ENCODE peak calls at places on chromosome 19, in ten cellular contexts. Z, B, H, K, D, L, N, R, V and M are unnamed samples.

GRCh38 chr19:30784850-30785459 is 412.8 kb downstream of the ZNF536 start:
- DNase-seq in K (peak; percentile 69), B (no peak), N (no peak), V (peak; percentile 61), H (peak; percentile 31), L (peak; percentile 27), D (peak; percentile 16), R (peak; percentile 7), Z (peak; percentile 29), M (no peak)

GRCh38 chr19:39351537-39352037 is 9.4 kb downstream of the SAMD4B start:
- DNase-seq in H (no peak), D (no peak), R (peak; percentile 14), N (no peak), K (no peak), Z (peak; percentile 90), L (no peak), B (no peak), V (no peak), M (no peak)

GRCh38 chr19:38245826-38246498 is 10.2 kb downstream of the PPP1R14A start:
- DNase-seq in K (no peak), R (peak; percentile 45), V (no peak), D (no peak), B (no peak), L (no peak), H (peak; percentile 54), Z (peak; percentile 42), N (no peak), M (no peak)

GRCh38 chr19:588758-589692 is 656 bp upstream of the HCN2 start:
- DNase-seq in B (no peak), N (no peak), V (no peak), R (no peak), K (no peak), D (no peak), H (no peak), Z (no peak), L (no peak), M (no peak)

GRCh38 chr19:27770095-27770494 is 1442.9 kb downstream of the UQCRFS1 start:
- DNase-seq in L (no peak), R (no peak), B (no peak), V (no peak), D (no peak), H (no peak), K (no peak), N (no peak), Z (no peak), M (no peak)

GRCh38 chr19:56316728-56317127 is 2.1 kb upstream of the ZSCAN5A start:
- DNase-seq in B (no peak), V (no peak), R (no peak), Z (no peak), N (no peak), D (peak; percentile 25), K (no peak), H (no peak), L (no peak), M (no peak)

GRCh38 chr19:48798937-48799336 is 11.9 kb downstream of the BCAT2 start:
- DNase-seq in L (no peak), N (no peak), B (no peak), K (no peak), R (peak; percentile 46), D (no peak), H (no peak), Z (peak; percentile 86), V (no peak), M (no peak)

GRCh38 chr19:43306097-43306496 is 36.8 kb upstream of the PSG9 start:
- DNase-seq in H (no peak), R (no peak), Z (no peak), L (no peak), V (no peak), B (no peak), D (no peak), N (no peak), K (no peak), M (no peak)

GRCh38 chr19:39296906-39297305 is 699 bp downstream of the IFNL1 start:
- DNase-seq in V (no peak), K (no peak), N (no peak), H (no peak), B (no peak), Z (no peak), D (no peak), R (no peak), L (no peak), M (no peak)

GRCh38 chr19:23377276-23377675 is 18.0 kb downstream of the ZNF91 start:
- DNase-seq in L (no peak), B (no peak), K (no peak), N (no peak), R (no peak), D (no peak), V (no peak), H (no peak), Z (no peak), M (no peak)